ENCODE peak calls at places on chromosome 3, in eight cellular contexts. F is psoas muscle; G is fibroblast of pulmonary artery; C is HL-60; U is activated T-helper 1 cell treated with anti-CD3 and anti-CD28 coated beads, Interleukin-2, amount 50 U/mL, for 16 hours; T is D341Med; V is cardiac muscle cell; Y is AG09309. K is an unnamed sample.

GRCh38 chr3:94132777-94133176 is 69.9 kb downstream of the NSUN3 start:
- DNase-seq in V (no peak), Y (no peak), F (no peak), G (no peak), U (no peak), C (no peak), T (no peak), K (no peak)

GRCh38 chr3:8183627-8184026 is 318.0 kb upstream of the LMCD1 start:
- DNase-seq in Y (no peak), T (no peak), G (no peak), U (no peak), F (no peak), V (peak), C (no peak), K (no peak)

GRCh38 chr3:11201246-11202024 is 47.1 kb downstream of the HRH1 start:
- DNase-seq in C (peak), F (no peak), U (no peak), T (no peak), G (peak), V (no peak), Y (no peak), K (no peak)

GRCh38 chr3:52249683-52250082 is 4.1 kb downstream of the PPM1M start:
- DNase-seq in T (no peak), V (no peak), G (no peak), Y (no peak), F (no peak), U (no peak), C (no peak), K (no peak)

GRCh38 chr3:138862531-138862923 is 27.8 kb upstream of the PIK3CB start:
- DNase-seq in G (peak), V (no peak), F (no peak), U (no peak), C (no peak), Y (no peak), T (no peak), K (no peak)

GRCh38 chr3:158091526-158091925 is 14.7 kb downstream of the SHOX2 start:
- DNase-seq in V (no peak), T (no peak), G (peak), C (no peak), F (no peak), U (no peak), Y (no peak), K (peak)

GRCh38 chr3:131363275-131363674 is 18.3 kb upstream of the NUDT16 start:
- DNase-seq in F (no peak), Y (no peak), V (no peak), U (no peak), T (no peak), G (no peak), C (no peak), K (no peak)

GRCh38 chr3:75272708-75273107 is 391.4 kb upstream of the FRG2C start:
- DNase-seq in U (no peak), T (no peak), V (no peak), Y (peak), G (peak), C (no peak), F (no peak), K (peak)

GRCh38 chr3:142724682-142725351 is 983 bp downstream of the TRPC1 start:
- DNase-seq in Y (no peak), G (peak), U (no peak), V (peak), F (peak), C (no peak), T (peak), K (peak)

GRCh38 chr3:134211797-134212196 is 38.9 kb downstream of the RYK start:
- DNase-seq in Y (no peak), F (no peak), V (peak), U (no peak), G (peak), T (peak), C (no peak), K (peak)

GRCh38 chr3:129015388-129016105 is 14.4 kb downstream of the EFCC1 start:
- DNase-seq in U (no peak), V (no peak), F (no peak), T (no peak), Y (no peak), G (peak), C (no peak), K (peak)

GRCh38 chr3:73582535-73582934 is 42.2 kb downstream of the PDZRN3 start:
- DNase-seq in Y (no peak), C (no peak), T (no peak), G (no peak), U (no peak), F (no peak), V (no peak), K (no peak)

GRCh38 chr3:180962530-180962929 is 27.0 kb downstream of the DNAJC19 start:
- DNase-seq in G (no peak), V (no peak), U (no peak), C (no peak), F (no peak), T (no peak), Y (no peak), K (no peak)

GRCh38 chr3:134081211-134081610 is 51.5 kb upstream of the SLCO2A1 start:
- DNase-seq in G (no peak), T (no peak), V (no peak), Y (no peak), C (no peak), U (no peak), F (no peak), K (no peak)

GRCh38 chr3:124115279-124115678 is 123.4 kb upstream of the ROPN1 start:
- DNase-seq in Y (no peak), U (no peak), G (no peak), V (no peak), T (no peak), F (no peak), C (no peak), K (no peak)

GRCh38 chr3:188901126-188901525 is 270.6 kb upstream of the TPRG1 start:
- DNase-seq in G (no peak), Y (no peak), C (no peak), T (no peak), U (no peak), F (no peak), V (no peak), K (peak)

GRCh38 chr3:48990636-48991421 is 788 bp downstream of the P4HTM start:
- DNase-seq in C (peak), V (peak), T (no peak), U (no peak), F (peak), G (peak), Y (no peak), K (peak)

GRCh38 chr3:89606151-89606550 is 498.7 kb downstream of the EPHA3 start:
- DNase-seq in T (no peak), G (peak), C (no peak), F (no peak), V (no peak), U (no peak), Y (no peak), K (no peak)

GRCh38 chr3:112111785-112112402 is 21.2 kb downstream of the GCSAM start:
- DNase-seq in G (peak), V (peak), T (peak), Y (no peak), C (peak), F (no peak), U (peak), K (peak)

GRCh38 chr3:195893516-195893915 is 14.8 kb downstream of the TNK2 start:
- DNase-seq in F (peak), C (no peak), T (no peak), V (no peak), Y (no peak), U (no peak), G (no peak), K (no peak)

GRCh38 chr3:188049890-188050530 is 103.9 kb upstream of the LPP start:
- DNase-seq in F (no peak), U (peak), Y (no peak), C (no peak), T (no peak), V (no peak), G (no peak), K (no peak)

GRCh38 chr3:66597316-66597863 is 96.6 kb upstream of the LRIG1 start:
- DNase-seq in Y (no peak), T (no peak), U (no peak), C (no peak), F (no peak), G (no peak), V (no peak), K (no peak)

GRCh38 chr3:39285333-39285732 is 5.5 kb upstream of the CX3CR1 start:
- DNase-seq in Y (no peak), V (no peak), T (no peak), U (no peak), C (no peak), G (no peak), F (no peak), K (no peak)

GRCh38 chr3:42036483-42036823 is 54.7 kb upstream of the TRAK1 start:
- DNase-seq in F (no peak), C (no peak), Y (no peak), T (no peak), G (peak), V (peak), U (no peak), K (peak)

GRCh38 chr3:107629556-107629955 is 106.8 kb downstream of the BBX start:
- DNase-seq in U (no peak), F (no peak), Y (peak), G (peak), V (no peak), T (no peak), C (peak), K (peak)

GRCh38 chr3:52395503-52395865 is 49.4 kb downstream of the SEMA3G start:
- DNase-seq in F (peak), G (no peak), T (no peak), U (no peak), Y (no peak), V (no peak), C (no peak), K (no peak)

GRCh38 chr3:176416870-176417269 is 780.4 kb downstream of the TBL1XR1 start:
- DNase-seq in T (no peak), U (no peak), G (no peak), C (no peak), V (no peak), F (no peak), Y (no peak), K (no peak)

GRCh38 chr3:42081814-42082473 is 9.2 kb upstream of the TRAK1 start:
- DNase-seq in G (no peak), V (no peak), T (no peak), C (no peak), F (no peak), Y (no peak), U (no peak), K (no peak)

GRCh38 chr3:149621218-149622005 is 36.4 kb downstream of the WWTR1 start:
- DNase-seq in Y (peak), F (no peak), C (no peak), V (peak), G (peak), T (no peak), U (no peak), K (peak)

GRCh38 chr3:26827169-26827568 is 204.6 kb downstream of the LRRC3B start:
- DNase-seq in T (no peak), U (no peak), C (no peak), G (no peak), Y (no peak), F (no peak), V (no peak), K (no peak)

GRCh38 chr3:62688050-62688449 is 187.2 kb downstream of the CADPS start:
- DNase-seq in C (no peak), T (no peak), G (peak), Y (no peak), V (no peak), U (no peak), F (no peak), K (no peak)

GRCh38 chr3:45387171-45387570 is 1.2 kb upstream of the LARS2 start:
- DNase-seq in Y (no peak), U (no peak), G (no peak), T (no peak), C (no peak), F (no peak), V (no peak), K (no peak)